ENCODE peak calls at places on chromosome 3, in four cellular contexts. R, I, S and P are unnamed samples.

GRCh38 chr3:60746690-60747416 is 504.4 kb downstream of the FHIT start:
- DNase-seq in R (no peak), I (no peak), S (no peak), P (no peak)

GRCh38 chr3:49763981-49764380 is 22.4 kb downstream of the IP6K1 start:
- DNase-seq in R (no peak), I (no peak), S (no peak), P (no peak)

GRCh38 chr3:182618085-182618732 is 175.1 kb upstream of the ATP11B start:
- DNase-seq in R (no peak), I (peak), S (peak), P (no peak)

GRCh38 chr3:174949523-174949922 is 90.4 kb downstream of the NAALADL2 start:
- DNase-seq in R (no peak), I (peak), S (no peak), P (no peak)

GRCh38 chr3:137692803-137693431 is 71.2 kb upstream of the SOX14 start:
- DNase-seq in R (no peak), I (peak), S (no peak), P (no peak)

GRCh38 chr3:115165266-115165665 is 18.2 kb upstream of the ZBTB20 start:
- DNase-seq in R (no peak), I (no peak), S (no peak), P (no peak)

GRCh38 chr3:69866988-69867720 is 127.9 kb downstream of the MITF start:
- DNase-seq in R (no peak), I (peak), S (no peak), P (no peak)

GRCh38 chr3:158352551-158352950 is 218.4 kb upstream of the MLF1 start:
- DNase-seq in R (no peak), I (no peak), S (peak), P (no peak)

GRCh38 chr3:62421275-62421674 is 47.9 kb upstream of the FEZF2 start:
- DNase-seq in R (no peak), I (no peak), S (no peak), P (no peak)

GRCh38 chr3:194310060-194310481 is 41.1 kb downstream of the CPN2 start:
- DNase-seq in R (no peak), I (no peak), S (no peak), P (peak)

GRCh38 chr3:49339593-49339946 is 283 bp downstream of the USP4 start:
- DNase-seq in R (no peak), I (peak), S (no peak), P (peak)

GRCh38 chr3:111668912-111669488 is 73.9 kb upstream of the ZBED2 start:
- DNase-seq in R (no peak), I (peak), S (no peak), P (no peak)

GRCh38 chr3:46110701-46111493 is 83.6 kb upstream of the XCR1 start:
- DNase-seq in R (no peak), I (peak), S (peak), P (no peak)

GRCh38 chr3:46491089-46492070 is 6.4 kb upstream of the RTP3 start:
- DNase-seq in R (peak), I (no peak), S (no peak), P (no peak)

GRCh38 chr3:125647318-125648014 is 52.2 kb upstream of the OSBPL11 start:
- DNase-seq in R (peak), I (no peak), S (no peak), P (no peak)

GRCh38 chr3:125645613-125646012 is 50.3 kb upstream of the OSBPL11 start:
- DNase-seq in R (no peak), I (no peak), S (no peak), P (no peak)

GRCh38 chr3:125641901-125642300 is 46.6 kb upstream of the OSBPL11 start:
- DNase-seq in R (no peak), I (no peak), S (no peak), P (no peak)

GRCh38 chr3:125643127-125643526 is 47.8 kb upstream of the OSBPL11 start:
- DNase-seq in R (no peak), I (no peak), S (no peak), P (no peak)

GRCh38 chr3:125644036-125645025 is 49.0 kb upstream of the OSBPL11 start:
- DNase-seq in R (no peak), I (peak), S (peak), P (no peak)
- TF ChIP-seq POLR2A in R (no peak), I (no peak), S (no peak), P (no peak)

GRCh38 chr3:107621465-107621864 is 98.7 kb downstream of the BBX start:
- DNase-seq in R (no peak), I (no peak), S (no peak), P (no peak)
- TF ChIP-seq EP300 in R (no peak), I (no peak), S (no peak), P (no peak)

DNA sequence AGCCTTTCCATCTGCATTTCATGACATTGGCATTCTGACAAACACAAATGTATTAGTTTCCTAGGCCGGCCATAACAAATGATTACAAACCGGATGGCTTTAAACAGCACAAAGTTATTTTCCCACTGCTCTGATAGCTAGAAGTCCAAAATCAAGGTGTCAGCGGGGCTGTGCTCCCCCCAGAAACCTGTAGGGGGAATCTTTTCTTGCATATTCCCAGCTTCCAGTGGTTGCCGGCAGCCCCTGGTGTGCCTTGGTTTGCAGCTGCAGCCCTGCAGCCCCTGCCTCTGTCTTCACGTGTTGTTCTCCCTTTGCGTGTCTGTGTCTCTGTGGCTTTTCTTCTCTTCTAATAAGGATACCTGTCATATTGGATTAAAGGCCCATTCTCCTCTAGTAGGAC is 79.0 kb upstream of the CDV3 start:
- DNase-seq in R (no peak), I (peak), S (no peak), P (no peak)
- TF ChIP-seq CTCF in R (no peak), I (peak), S (no peak), P (no peak)

GRCh38 chr3:15205482-15205933 is 538 bp upstream of the CAPN7 start:
- DNase-seq in R (no peak), I (no peak), S (no peak), P (no peak)
- TF ChIP-seq POLR2A in R (peak), I (no peak), S (no peak), P (no peak)

DNA sequence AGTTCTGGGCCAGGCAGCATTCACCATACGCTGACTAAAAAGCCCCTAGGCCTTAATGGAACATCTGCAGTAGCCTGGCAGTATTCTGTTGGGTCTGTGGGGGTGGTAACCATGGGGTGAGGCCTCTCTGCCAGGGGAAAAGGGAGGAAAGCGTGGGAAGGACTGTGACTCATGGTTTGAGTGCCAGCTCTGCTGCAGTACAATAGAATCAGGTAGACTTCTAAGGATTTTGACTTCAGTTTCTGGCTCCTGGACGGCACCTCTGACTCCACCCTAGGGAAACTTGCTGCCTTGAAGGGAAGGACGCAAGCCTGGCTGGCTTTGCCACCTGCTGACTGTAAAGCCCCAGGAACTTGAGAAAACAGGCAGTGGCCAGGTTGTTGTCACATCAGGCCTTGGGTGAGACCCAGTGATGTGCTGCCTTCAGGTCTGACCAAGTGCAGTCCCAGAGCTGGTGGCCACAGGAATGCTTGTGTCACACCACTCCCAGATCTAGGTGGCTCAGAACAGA is 148.6 kb downstream of the SUCNR1 start:
- DNase-seq in R (no peak), I (peak), S (no peak), P (no peak)
- TF ChIP-seq EP300 in R (no peak), I (no peak), S (no peak), P (no peak)

GRCh38 chr3:30894521-30895289 is at the start of gene GADL1:
- DNase-seq in R (peak), I (peak), S (peak), P (peak)
- TF ChIP-seq CTCF in R (no peak), I (no peak), S (no peak), P (no peak)

DNA sequence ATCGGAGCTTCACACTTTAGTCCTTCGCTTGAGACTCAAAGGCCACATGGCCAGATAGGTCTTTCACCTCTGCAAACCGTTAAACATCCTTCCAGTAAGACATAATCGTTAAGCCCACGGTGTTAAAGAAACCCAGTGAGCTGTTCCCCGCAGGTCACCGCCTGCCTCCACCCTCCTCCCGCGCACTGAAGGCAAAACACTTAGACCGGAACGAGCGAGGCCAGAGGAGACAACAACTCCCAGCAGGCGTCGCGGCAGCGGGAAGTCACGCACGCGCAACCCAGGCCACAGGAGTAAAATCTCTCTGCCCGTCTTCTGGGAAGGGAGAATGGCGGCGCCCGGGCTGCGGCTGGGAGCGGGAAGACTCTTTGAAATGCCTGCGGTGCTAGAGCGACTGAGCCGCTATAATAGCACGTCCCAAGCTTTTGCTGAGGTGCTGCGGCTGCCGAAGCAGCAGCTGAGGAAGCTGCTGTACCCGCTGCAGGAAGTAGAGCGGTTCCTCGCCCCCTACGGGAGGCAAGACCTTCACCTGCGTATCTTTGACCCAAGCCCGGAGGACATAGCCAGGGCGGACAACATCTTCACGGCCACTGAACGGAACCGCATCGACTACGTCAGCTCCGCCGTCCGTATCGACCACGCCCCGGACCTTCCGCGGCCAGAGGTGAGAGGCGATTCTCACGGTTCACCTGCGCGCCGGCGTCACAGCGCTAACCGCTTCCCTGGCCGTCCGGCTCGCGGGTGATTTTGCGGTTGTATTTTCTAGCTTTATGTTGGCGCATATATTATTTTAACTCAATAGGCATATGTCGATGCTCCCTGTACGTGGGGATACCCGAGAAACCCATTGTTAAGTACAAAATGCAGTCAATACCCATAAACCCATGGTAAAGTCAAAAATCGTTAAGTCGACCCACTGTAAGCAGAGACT is at the start of gene GTPBP8:
- DNase-seq in R (peak), I (peak), S (peak), P (peak)
- TF ChIP-seq POLR2A in R (peak), I (peak), S (peak), P (peak)

GRCh38 chr3:189720746-189721426 is 89.7 kb downstream of the TP63 start:
- DNase-seq in R (no peak), I (no peak), S (no peak), P (no peak)

GRCh38 chr3:189712906-189713483 is 81.8 kb downstream of the TP63 start:
- DNase-seq in R (no peak), I (peak), S (no peak), P (no peak)

GRCh38 chr3:189710620-189711388 is 79.6 kb downstream of the TP63 start:
- DNase-seq in R (no peak), I (peak), S (peak), P (no peak)

GRCh38 chr3:189718215-189718614 is 87.0 kb downstream of the TP63 start:
- DNase-seq in R (no peak), I (no peak), S (no peak), P (no peak)

DNA sequence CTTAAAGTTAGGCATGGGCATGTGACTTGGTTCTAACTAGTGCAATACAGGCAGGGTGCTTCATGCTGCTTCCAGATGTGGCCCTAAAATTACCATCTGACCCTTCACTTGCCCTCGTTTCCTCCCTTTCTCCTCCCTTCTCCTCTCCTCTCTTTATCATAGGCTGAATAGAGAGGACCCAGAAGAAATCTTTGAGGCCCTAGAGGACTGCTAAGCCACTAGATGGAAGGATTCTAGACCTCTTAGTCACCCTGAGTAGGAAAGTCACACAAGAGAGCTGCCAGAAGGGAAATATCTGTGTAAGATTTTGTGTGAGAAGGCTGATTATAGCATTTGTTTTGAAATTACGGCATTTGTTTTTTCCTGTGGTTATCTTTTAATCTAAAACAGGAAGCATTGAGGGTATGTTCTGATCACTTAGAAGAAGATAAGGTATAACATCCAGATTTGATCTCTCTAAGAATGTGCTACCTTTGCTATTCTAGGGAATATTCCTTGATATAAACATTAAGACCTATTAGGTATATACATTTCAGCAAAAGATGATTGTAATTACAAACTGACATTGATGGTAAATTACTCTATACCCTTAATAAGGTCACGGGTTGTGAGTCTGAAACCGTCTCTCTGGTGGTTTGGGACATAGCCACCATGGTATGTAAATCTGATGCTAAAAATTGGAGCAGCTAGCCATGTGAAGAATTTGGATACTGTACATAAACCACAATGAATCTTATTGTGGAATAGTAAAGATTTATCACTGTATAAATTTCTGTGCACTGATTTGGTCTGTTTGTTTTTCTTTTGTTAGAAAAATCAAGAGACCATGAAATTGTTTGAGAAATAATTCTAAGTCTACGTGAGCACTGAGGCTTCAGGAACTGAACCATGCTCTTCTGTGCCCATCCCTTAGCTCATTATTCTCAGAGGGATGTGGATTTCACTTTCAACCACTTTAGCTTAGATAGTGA is 84.1 kb downstream of the TP63 start:
- DNase-seq in R (no peak), I (no peak), S (no peak), P (no peak)
- TF ChIP-seq EP300 in R (no peak), I (no peak), S (no peak), P (no peak)

GRCh38 chr3:129629011-129629410 is 22.5 kb upstream of the PLXND1 start:
- DNase-seq in R (no peak), I (no peak), S (no peak), P (no peak)

GRCh38 chr3:129625071-129625874 is 18.8 kb upstream of the PLXND1 start:
- DNase-seq in R (no peak), I (no peak), S (no peak), P (no peak)

GRCh38 chr3:129628169-129628522 is 21.7 kb upstream of the PLXND1 start:
- DNase-seq in R (no peak), I (no peak), S (peak), P (no peak)

GRCh38 chr3:129626744-129627349 is 20.4 kb upstream of the PLXND1 start:
- DNase-seq in R (peak), I (peak), S (peak), P (peak)

GRCh38 chr3:129627350-129628168 is 21.1 kb upstream of the PLXND1 start:
- DNase-seq in R (peak), I (peak), S (no peak), P (peak)
- TF ChIP-seq CTCF in R (no peak), I (peak), S (peak), P (peak)

GRCh38 chr3:99641984-99642383 is 3.6 kb downstream of the COL8A1 start:
- DNase-seq in R (no peak), I (no peak), S (no peak), P (no peak)

GRCh38 chr3:99638244-99638948 is at the start of gene COL8A1:
- DNase-seq in R (no peak), I (no peak), S (peak), P (peak)

GRCh38 chr3:99641480-99641879 is 3.1 kb downstream of the COL8A1 start:
- DNase-seq in R (no peak), I (no peak), S (no peak), P (no peak)

GRCh38 chr3:99639579-99639978 is 1.2 kb downstream of the COL8A1 start:
- DNase-seq in R (no peak), I (no peak), S (no peak), P (no peak)

DNA sequence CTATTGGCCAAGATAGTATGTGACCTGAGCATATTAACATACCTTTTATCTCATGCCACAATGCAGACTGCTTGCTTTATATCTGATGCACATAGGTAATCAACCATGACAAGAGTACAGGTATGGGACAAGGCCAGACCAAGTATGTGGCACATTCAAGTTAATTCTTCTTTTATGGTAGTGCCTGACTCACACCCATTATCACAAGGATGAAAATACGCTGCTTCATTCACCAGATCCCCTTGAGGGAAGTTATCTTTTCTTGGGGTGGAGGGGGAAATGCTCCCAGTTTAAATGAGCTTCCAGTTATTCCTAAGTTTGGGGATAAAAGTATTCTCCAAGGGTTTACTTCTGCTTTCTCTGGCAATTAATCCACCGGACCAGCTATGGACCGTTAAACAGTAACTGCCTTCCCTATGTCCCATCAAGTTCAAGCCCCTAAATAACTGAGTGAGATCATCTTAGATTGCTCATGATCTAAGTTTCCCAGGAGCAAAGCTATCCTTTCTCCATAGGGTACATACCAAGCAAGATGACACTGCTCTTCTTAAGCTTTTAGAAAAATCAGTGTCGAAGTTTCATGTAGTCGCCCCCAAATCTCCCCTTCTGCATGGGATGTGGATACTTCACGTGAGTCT is 1.9 kb downstream of the COL8A1 start:
- DNase-seq in R (no peak), I (no peak), S (no peak), P (no peak)
- TF ChIP-seq POLR2A in R (no peak), I (no peak), S (no peak), P (no peak)